ENCODE peak calls at places on chromosomes 12 and 14, in ten cellular contexts. One of them, this sample, is unnamed.

GRCh38 chr12:130663510-130663909 is 52.6 kb downstream of the RIMBP2 start:
- DNase-seq in GM12865: peak
- DNase-seq in progenitor cell of endocrine pancreas: no peak
- DNase-seq in glutamatergic neuron: no peak
- DNase-seq in bronchial epithelial cell: no peak
- DNase-seq in endodermal cell: no peak
- DNase-seq in uterus: no peak
- DNase-seq in body of pancreas: no peak
- DNase-seq in A673: no peak
- DNase-seq in psoas muscle: no peak
- DNase-seq in this sample: no peak

GRCh38 chr12:6937481-6938352 is 5.9 kb upstream of the RNU7-1 start:
- DNase-seq in GM12865: peak
- DNase-seq in progenitor cell of endocrine pancreas: peak
- DNase-seq in glutamatergic neuron: peak
- DNase-seq in bronchial epithelial cell: peak
- DNase-seq in endodermal cell: peak
- DNase-seq in uterus: peak
- DNase-seq in body of pancreas: peak
- DNase-seq in A673: peak
- DNase-seq in psoas muscle: peak
- DNase-seq in this sample: peak

GRCh38 chr12:71719647-71720370 is 33.9 kb downstream of the TMEM19 start:
- DNase-seq in GM12865: no peak
- DNase-seq in progenitor cell of endocrine pancreas: no peak
- DNase-seq in glutamatergic neuron: no peak
- DNase-seq in bronchial epithelial cell: peak
- DNase-seq in endodermal cell: no peak
- DNase-seq in uterus: no peak
- DNase-seq in body of pancreas: peak
- DNase-seq in A673: no peak
- DNase-seq in psoas muscle: no peak
- DNase-seq in this sample: no peak

GRCh38 chr12:30847259-30847658 is 79.3 kb upstream of the TSPAN11 start:
- DNase-seq in GM12865: peak
- DNase-seq in progenitor cell of endocrine pancreas: no peak
- DNase-seq in glutamatergic neuron: no peak
- DNase-seq in bronchial epithelial cell: peak
- DNase-seq in endodermal cell: peak
- DNase-seq in uterus: no peak
- DNase-seq in body of pancreas: peak
- DNase-seq in A673: peak
- DNase-seq in psoas muscle: no peak
- DNase-seq in this sample: peak

GRCh38 chr12:101819467-101819866 is 11.3 kb downstream of the GNPTAB start:
- DNase-seq in GM12865: peak
- DNase-seq in progenitor cell of endocrine pancreas: no peak
- DNase-seq in glutamatergic neuron: no peak
- DNase-seq in bronchial epithelial cell: peak
- DNase-seq in endodermal cell: no peak
- DNase-seq in uterus: no peak
- DNase-seq in body of pancreas: no peak
- DNase-seq in A673: no peak
- DNase-seq in psoas muscle: no peak
- DNase-seq in this sample: no peak

GRCh38 chr14:31937730-31938346 is 139.3 kb upstream of the ARHGAP5 start:
- DNase-seq in GM12865: peak
- DNase-seq in progenitor cell of endocrine pancreas: no peak
- DNase-seq in glutamatergic neuron: no peak
- DNase-seq in bronchial epithelial cell: peak
- DNase-seq in endodermal cell: peak
- DNase-seq in uterus: no peak
- DNase-seq in body of pancreas: peak
- DNase-seq in A673: peak
- DNase-seq in psoas muscle: peak
- DNase-seq in this sample: no peak

GRCh38 chr14:71725802-71726638 is 206.2 kb upstream of the RGS6 start:
- DNase-seq in GM12865: no peak
- DNase-seq in progenitor cell of endocrine pancreas: no peak
- DNase-seq in glutamatergic neuron: no peak
- DNase-seq in bronchial epithelial cell: peak
- DNase-seq in endodermal cell: no peak
- DNase-seq in uterus: no peak
- DNase-seq in body of pancreas: no peak
- DNase-seq in A673: peak
- DNase-seq in psoas muscle: no peak
- DNase-seq in this sample: no peak

GRCh38 chr14:24817638-24818053 is 183.7 kb upstream of the GZMB start:
- DNase-seq in GM12865: no peak
- DNase-seq in progenitor cell of endocrine pancreas: no peak
- DNase-seq in glutamatergic neuron: no peak
- DNase-seq in bronchial epithelial cell: no peak
- DNase-seq in endodermal cell: peak
- DNase-seq in uterus: no peak
- DNase-seq in body of pancreas: no peak
- DNase-seq in A673: no peak
- DNase-seq in psoas muscle: no peak
- DNase-seq in this sample: peak

GRCh38 chr14:91258021-91258618 is 13.6 kb upstream of the GPR68 start:
- DNase-seq in GM12865: no peak
- DNase-seq in progenitor cell of endocrine pancreas: no peak
- DNase-seq in glutamatergic neuron: no peak
- DNase-seq in bronchial epithelial cell: peak
- DNase-seq in endodermal cell: no peak
- DNase-seq in uterus: peak
- DNase-seq in body of pancreas: peak
- DNase-seq in A673: no peak
- DNase-seq in psoas muscle: peak
- DNase-seq in this sample: no peak

GRCh38 chr12:60522684-60523083 is 926.9 kb downstream of the SLC16A7 start:
- DNase-seq in GM12865: no peak
- DNase-seq in progenitor cell of endocrine pancreas: no peak
- DNase-seq in glutamatergic neuron: no peak
- DNase-seq in bronchial epithelial cell: no peak
- DNase-seq in endodermal cell: no peak
- DNase-seq in uterus: no peak
- DNase-seq in body of pancreas: no peak
- DNase-seq in A673: peak
- DNase-seq in psoas muscle: no peak
- DNase-seq in this sample: no peak

GRCh38 chr12:104605685-104606084 is 148.9 kb downstream of the CHST11 start:
- DNase-seq in GM12865: no peak
- DNase-seq in progenitor cell of endocrine pancreas: no peak
- DNase-seq in glutamatergic neuron: no peak
- DNase-seq in bronchial epithelial cell: no peak
- DNase-seq in endodermal cell: peak
- DNase-seq in uterus: peak
- DNase-seq in body of pancreas: peak
- DNase-seq in A673: no peak
- DNase-seq in psoas muscle: peak
- DNase-seq in this sample: no peak

GRCh38 chr14:68173227-68173972 is 353.8 kb downstream of the RAD51B start:
- DNase-seq in GM12865: no peak
- DNase-seq in progenitor cell of endocrine pancreas: no peak
- DNase-seq in glutamatergic neuron: no peak
- DNase-seq in bronchial epithelial cell: no peak
- DNase-seq in endodermal cell: no peak
- DNase-seq in uterus: no peak
- DNase-seq in body of pancreas: no peak
- DNase-seq in A673: no peak
- DNase-seq in psoas muscle: no peak
- DNase-seq in this sample: no peak

GRCh38 chr14:91229005-91229382 is 15.5 kb downstream of the GPR68 start:
- DNase-seq in GM12865: no peak
- DNase-seq in progenitor cell of endocrine pancreas: no peak
- DNase-seq in glutamatergic neuron: no peak
- DNase-seq in bronchial epithelial cell: no peak
- DNase-seq in endodermal cell: no peak
- DNase-seq in uterus: no peak
- DNase-seq in body of pancreas: no peak
- DNase-seq in A673: no peak
- DNase-seq in psoas muscle: no peak
- DNase-seq in this sample: no peak

DNA sequence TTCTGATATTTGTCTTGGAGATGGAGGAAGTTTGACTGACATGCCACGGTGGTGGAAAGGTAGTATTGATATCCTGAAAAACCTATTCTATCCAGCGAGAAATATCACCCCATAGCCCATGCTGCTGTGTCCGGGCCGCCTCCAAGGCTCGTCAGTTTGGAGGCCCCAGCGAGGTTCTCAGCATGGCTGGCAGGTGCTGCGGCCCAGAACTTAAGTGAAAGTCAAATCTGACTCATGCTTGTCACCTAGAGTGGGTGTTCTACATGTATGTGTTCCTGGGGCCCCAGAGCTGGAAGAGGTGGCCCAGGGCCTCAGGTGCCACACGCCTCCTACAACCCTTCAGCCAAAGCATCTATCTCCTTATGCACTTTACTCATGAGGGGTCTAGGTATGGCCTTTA is 92.9 kb downstream of the GCH1 start:
- DNase-seq in GM12865: peak
- DNase-seq in progenitor cell of endocrine pancreas: no peak
- DNase-seq in glutamatergic neuron: no peak
- DNase-seq in bronchial epithelial cell: no peak
- DNase-seq in endodermal cell: no peak
- DNase-seq in uterus: no peak
- DNase-seq in body of pancreas: no peak
- DNase-seq in A673: no peak
- DNase-seq in psoas muscle: no peak
- DNase-seq in this sample: no peak
- TF ChIP-seq CTCF in GM12865: no peak
- TF ChIP-seq CTCF in progenitor cell of endocrine pancreas: no peak
- TF ChIP-seq CTCF in glutamatergic neuron: no peak
- TF ChIP-seq CTCF in bronchial epithelial cell: no peak
- TF ChIP-seq CTCF in endodermal cell: no peak
- TF ChIP-seq CTCF in uterus: no peak
- TF ChIP-seq CTCF in body of pancreas: no peak
- TF ChIP-seq CTCF in A673: no peak
- TF ChIP-seq CTCF in psoas muscle: no peak
- TF ChIP-seq CTCF in this sample: no peak

GRCh38 chr14:89237923-89238529 is 179.0 kb downstream of the FOXN3 start:
- DNase-seq in GM12865: no peak
- DNase-seq in progenitor cell of endocrine pancreas: no peak
- DNase-seq in glutamatergic neuron: no peak
- DNase-seq in bronchial epithelial cell: peak
- DNase-seq in endodermal cell: peak
- DNase-seq in uterus: no peak
- DNase-seq in body of pancreas: no peak
- DNase-seq in A673: peak
- DNase-seq in psoas muscle: no peak
- DNase-seq in this sample: no peak
- TF ChIP-seq CTCF in GM12865: no peak
- TF ChIP-seq CTCF in progenitor cell of endocrine pancreas: peak
- TF ChIP-seq CTCF in glutamatergic neuron: no peak
- TF ChIP-seq CTCF in bronchial epithelial cell: peak
- TF ChIP-seq CTCF in endodermal cell: peak
- TF ChIP-seq CTCF in uterus: peak
- TF ChIP-seq CTCF in body of pancreas: peak
- TF ChIP-seq CTCF in A673: peak
- TF ChIP-seq CTCF in psoas muscle: peak
- TF ChIP-seq CTCF in this sample: no peak

DNA sequence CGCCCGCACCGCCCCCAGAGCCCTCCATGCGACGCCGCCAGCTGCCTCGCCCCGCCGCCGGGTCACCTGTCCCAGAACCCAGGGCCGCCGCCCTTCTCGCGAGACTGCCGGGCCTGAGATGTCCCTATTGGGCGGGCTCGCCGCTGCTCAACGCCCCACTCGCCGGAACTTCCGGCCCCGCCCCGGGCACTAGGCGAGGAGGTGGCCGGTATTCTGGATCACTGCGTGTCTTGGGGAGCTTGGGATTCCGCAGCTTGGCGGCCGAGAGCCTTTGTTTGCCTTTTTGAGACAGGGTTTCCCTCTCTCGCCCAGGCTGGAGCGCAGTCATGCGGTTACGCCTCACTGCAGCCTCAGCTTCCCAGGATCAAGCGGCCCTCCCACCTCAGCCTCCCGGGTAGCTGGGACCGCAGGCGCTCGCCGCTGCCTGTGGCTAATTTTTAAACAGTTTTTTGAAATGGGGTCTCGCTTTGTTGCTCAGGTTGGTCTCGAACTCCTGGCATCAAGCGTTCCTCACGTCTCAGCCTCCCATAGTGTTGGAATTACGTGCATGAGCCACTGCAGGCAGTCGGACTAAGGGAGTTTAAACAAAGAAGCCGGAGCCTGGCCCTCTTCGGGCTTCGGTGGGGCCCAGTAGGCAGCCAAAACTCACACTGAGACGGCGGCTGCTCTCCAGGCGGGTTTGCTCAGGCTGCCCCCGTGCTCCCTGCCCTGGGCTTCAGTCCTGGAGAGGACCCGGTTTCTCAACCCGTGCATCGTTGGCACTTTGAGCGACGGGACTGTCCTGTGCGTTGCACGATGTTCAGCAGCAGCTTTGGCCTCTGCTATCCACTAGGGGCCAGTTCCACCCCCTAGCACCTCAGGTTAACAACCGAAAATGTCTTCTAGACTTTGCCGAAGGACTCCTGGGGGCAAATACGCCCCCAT is at the start of gene SLC15A4:
- DNase-seq in GM12865: peak
- DNase-seq in progenitor cell of endocrine pancreas: peak
- DNase-seq in glutamatergic neuron: peak
- DNase-seq in bronchial epithelial cell: peak
- DNase-seq in endodermal cell: peak
- DNase-seq in uterus: peak
- DNase-seq in body of pancreas: peak
- DNase-seq in A673: peak
- DNase-seq in psoas muscle: peak
- DNase-seq in this sample: peak
- TF ChIP-seq CTCF in GM12865: peak
- TF ChIP-seq CTCF in progenitor cell of endocrine pancreas: peak
- TF ChIP-seq CTCF in glutamatergic neuron: no peak
- TF ChIP-seq CTCF in bronchial epithelial cell: peak
- TF ChIP-seq CTCF in endodermal cell: peak
- TF ChIP-seq CTCF in uterus: no peak
- TF ChIP-seq CTCF in body of pancreas: peak
- TF ChIP-seq CTCF in A673: no peak
- TF ChIP-seq CTCF in psoas muscle: no peak
- TF ChIP-seq CTCF in this sample: no peak

DNA sequence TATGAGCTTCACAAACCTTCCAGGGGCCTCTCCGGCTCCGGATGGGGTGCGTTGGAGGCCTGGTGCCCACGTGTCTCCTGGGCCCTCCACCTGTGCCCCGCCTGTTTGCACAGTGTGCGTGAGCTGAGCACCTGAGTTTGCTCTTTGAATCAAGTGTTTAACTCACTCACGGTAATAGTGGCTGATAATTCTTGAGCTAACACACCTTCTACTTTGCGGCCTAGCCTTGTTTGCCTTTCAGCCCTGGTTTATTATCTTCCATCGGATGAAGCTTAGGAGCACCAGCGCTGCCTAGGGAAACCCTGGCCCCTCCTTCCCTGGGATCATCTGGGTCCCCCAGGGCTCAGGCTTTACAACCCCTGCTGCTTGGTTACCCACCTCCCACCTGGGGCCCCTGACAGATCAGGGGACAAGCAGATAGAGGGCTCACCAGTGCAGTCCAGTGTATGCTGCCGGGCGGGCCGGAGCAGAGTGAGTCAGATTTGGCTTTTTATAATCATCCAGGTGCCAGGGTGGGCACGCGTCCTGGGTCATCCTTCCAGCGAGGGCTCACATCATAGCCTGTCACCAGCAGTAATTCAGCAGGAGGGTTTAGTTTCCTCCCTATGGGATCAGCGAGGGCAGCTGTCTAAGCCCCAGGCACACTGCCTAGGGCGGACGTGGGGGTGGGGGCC is 62.8 kb upstream of the RFLNA start:
- DNase-seq in GM12865: no peak
- DNase-seq in progenitor cell of endocrine pancreas: peak
- DNase-seq in glutamatergic neuron: no peak
- DNase-seq in bronchial epithelial cell: no peak
- DNase-seq in endodermal cell: no peak
- DNase-seq in uterus: no peak
- DNase-seq in body of pancreas: no peak
- DNase-seq in A673: no peak
- DNase-seq in psoas muscle: peak
- DNase-seq in this sample: no peak
- TF ChIP-seq CTCF in GM12865: no peak
- TF ChIP-seq CTCF in progenitor cell of endocrine pancreas: no peak
- TF ChIP-seq CTCF in glutamatergic neuron: no peak
- TF ChIP-seq CTCF in bronchial epithelial cell: no peak
- TF ChIP-seq CTCF in endodermal cell: no peak
- TF ChIP-seq CTCF in uterus: no peak
- TF ChIP-seq CTCF in body of pancreas: no peak
- TF ChIP-seq CTCF in A673: no peak
- TF ChIP-seq CTCF in psoas muscle: no peak
- TF ChIP-seq CTCF in this sample: no peak